ENCODE peak calls at places on chromosomes 3 and 15, in seven cellular contexts. Q is GM12878, V is prostate gland, Y is upper lobe of left lung, E is H1, R is sigmoid colon, X is spleen. F is an unnamed sample.

GRCh38 chr3:197378987-197379718 is 80.7 kb upstream of the DLG1 start:
- DNase-seq in Q (no peak), V (no peak), Y (no peak), E (no peak), R (no peak), X (peak), F (no peak)

GRCh38 chr15:84685304-84685703 is 27.3 kb upstream of the NMB start:
- DNase-seq in Q (no peak), V (no peak), Y (peak), E (no peak), R (peak), X (no peak), F (no peak)

GRCh38 chr15:96334705-96335428 is 4.4 kb downstream of the NR2F2 start:
- DNase-seq in Q (no peak), V (no peak), Y (no peak), E (no peak), R (no peak), X (no peak), F (no peak)

GRCh38 chr3:118245312-118245711 is 789.3 kb downstream of the IGSF11 start:
- DNase-seq in Q (no peak), V (no peak), Y (no peak), E (no peak), R (no peak), X (no peak), F (no peak)

GRCh38 chr3:134322286-134322685 is 52.0 kb downstream of the AMOTL2 start:
- DNase-seq in Q (no peak), V (no peak), Y (no peak), E (no peak), R (no peak), X (no peak), F (no peak)

GRCh38 chr3:71010731-71011455 is 572.6 kb downstream of the FOXP1 start:
- DNase-seq in Q (peak), V (no peak), Y (no peak), E (no peak), R (no peak), X (no peak), F (no peak)

GRCh38 chr15:64774556-64775523 is 549 bp downstream of the RBPMS2 start:
- DNase-seq in Q (no peak), V (no peak), Y (no peak), E (peak), R (peak), X (no peak), F (peak)

GRCh38 chr3:7410782-7411181 is 549.9 kb downstream of the GRM7 start:
- DNase-seq in Q (no peak), V (no peak), Y (no peak), E (no peak), R (no peak), X (no peak), F (no peak)

GRCh38 chr3:2958553-2958952 is 151.6 kb downstream of the IL5RA start:
- DNase-seq in Q (no peak), V (no peak), Y (no peak), E (no peak), R (no peak), X (no peak), F (no peak)

GRCh38 chr15:91252756-91253155 is 152.7 kb downstream of the SV2B start:
- DNase-seq in Q (no peak), V (no peak), Y (no peak), E (no peak), R (no peak), X (no peak), F (no peak)

GRCh38 chr3:188734395-188734794 is 437.4 kb upstream of the TPRG1 start:
- DNase-seq in Q (no peak), V (no peak), Y (no peak), E (no peak), R (no peak), X (no peak), F (no peak)

GRCh38 chr3:37628711-37629301 is 232.9 kb upstream of the CTDSPL start:
- DNase-seq in Q (no peak), V (no peak), Y (no peak), E (no peak), R (peak), X (no peak), F (no peak)

GRCh38 chr3:4376499-4376898 is 73.3 kb downstream of the SETMAR start:
- DNase-seq in Q (no peak), V (no peak), Y (no peak), E (no peak), R (no peak), X (no peak), F (no peak)

GRCh38 chr3:134810052-134810435 is 15.0 kb downstream of the EPHB1 start:
- DNase-seq in Q (no peak), V (no peak), Y (no peak), E (no peak), R (no peak), X (no peak), F (no peak)

GRCh38 chr3:56154297-56154696 is 314.0 kb downstream of the ERC2 start:
- DNase-seq in Q (no peak), V (no peak), Y (no peak), E (no peak), R (no peak), X (no peak), F (no peak)

GRCh38 chr3:21642433-21642832 is 108.6 kb downstream of the ZNF385D start:
- DNase-seq in Q (no peak), V (no peak), Y (no peak), E (no peak), R (no peak), X (no peak), F (no peak)
- TF ChIP-seq POLR2A in Q (no peak), V (no peak), Y (no peak), E (no peak), R (no peak), X (no peak), F (no peak)

GRCh38 chr15:89857673-89858072 is 36.1 kb downstream of the AP3S2 start:
- DNase-seq in Q (no peak), V (no peak), Y (no peak), E (no peak), R (no peak), X (no peak), F (no peak)
- TF ChIP-seq POLR2AphosphoS5 in Q (no peak), V (no peak), Y (no peak), E (no peak), R (no peak), X (no peak), F (no peak)

GRCh38 chr3:39809181-39809994 is at the start of gene MYRIP:
- DNase-seq in Q (no peak), V (peak), Y (peak), E (peak), R (peak), X (peak), F (peak)
- TF ChIP-seq POLR2A in Q (no peak), V (no peak), Y (no peak), E (no peak), R (no peak), X (peak), F (no peak)

DNA sequence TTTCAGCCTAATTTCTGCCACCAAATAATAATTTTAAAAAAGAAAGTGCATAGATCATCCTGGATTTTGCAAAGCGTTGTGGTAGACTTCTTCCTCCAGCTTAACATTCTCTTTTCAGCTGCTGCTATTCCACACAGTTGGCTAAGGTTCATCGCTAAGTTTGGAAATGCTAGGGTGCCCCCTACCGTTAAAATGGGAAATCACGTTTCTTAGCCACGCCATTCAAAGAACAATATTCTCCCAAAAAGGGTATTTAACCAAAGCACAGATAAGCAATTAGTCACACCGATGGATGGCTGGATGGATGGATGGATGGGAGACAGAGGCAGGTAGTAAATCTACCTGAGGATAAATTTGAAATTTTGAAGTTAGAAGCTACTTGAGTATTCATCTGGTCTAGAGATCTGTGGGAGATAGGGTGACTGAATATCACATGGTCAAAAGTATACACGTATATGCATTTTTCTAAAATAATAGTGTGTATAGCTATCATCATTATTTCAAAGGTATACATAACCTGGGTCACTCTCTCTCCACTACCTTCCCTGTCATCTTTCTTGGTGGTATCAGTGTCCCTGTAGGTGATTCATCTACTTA is 67.2 kb downstream of the EFHB start:
- DNase-seq in Q (peak), V (peak), Y (no peak), E (peak), R (no peak), X (no peak), F (peak)
- TF ChIP-seq POLR2AphosphoS5 in Q (no peak), V (peak), Y (no peak), E (no peak), R (no peak), X (no peak), F (no peak)

GRCh38 chr3:121690777-121691405 is 30.2 kb upstream of the HCLS1 start:
- DNase-seq in Q (peak), V (no peak), Y (no peak), E (no peak), R (no peak), X (no peak), F (peak)

GRCh38 chr3:121696190-121696589 is 35.5 kb upstream of the HCLS1 start:
- DNase-seq in Q (no peak), V (no peak), Y (no peak), E (no peak), R (no peak), X (no peak), F (no peak)

DNA sequence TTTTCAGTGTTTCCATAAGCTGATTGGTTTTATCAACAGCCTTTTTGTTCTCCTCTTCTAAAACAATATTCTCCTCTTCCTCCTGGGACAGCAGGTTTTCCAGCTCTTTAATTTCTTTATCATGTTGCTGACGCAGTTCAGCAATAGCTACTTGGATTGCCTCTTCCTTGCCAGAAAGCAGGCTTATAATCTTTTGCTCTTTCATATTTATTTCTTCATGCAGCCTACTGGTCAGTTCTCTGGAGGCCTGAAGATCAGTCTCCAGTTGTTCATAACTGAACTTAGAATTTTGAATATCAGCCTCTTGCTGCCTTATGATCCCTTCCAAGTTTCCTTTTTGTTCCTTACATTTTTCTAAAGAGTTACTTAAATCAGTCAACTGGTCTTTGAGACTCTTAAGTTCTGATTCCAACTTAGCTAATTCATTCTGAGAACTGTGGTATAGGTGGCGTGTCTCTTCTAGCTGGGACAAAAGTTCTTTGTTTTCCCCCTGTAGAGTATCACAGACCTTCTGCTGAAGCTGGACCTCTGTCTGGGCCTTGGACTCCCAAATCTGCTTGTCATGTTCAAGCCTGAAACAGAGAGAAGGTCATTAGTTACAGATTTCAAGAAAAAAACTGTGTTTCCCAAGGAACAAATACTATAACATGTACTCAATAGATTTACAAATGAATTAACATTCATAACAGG is 31.5 kb upstream of the HCLS1 start:
- DNase-seq in Q (no peak), V (no peak), Y (no peak), E (no peak), R (no peak), X (no peak), F (no peak)
- TF ChIP-seq POLR2A in Q (no peak), V (no peak), Y (no peak), E (no peak), R (no peak), X (no peak), F (no peak)

F was measured in GM12891.